ENCODE peak calls at places on chromosomes 13 and 19, in five cellular contexts. One of them, this sample, is unnamed.

GRCh38 chr19:49331616-49332055 is 3.6 kb upstream of the CD37 start:
- DNase-seq in nephron progenitor cell: no peak
- DNase-seq in cardiac muscle cell: peak
- DNase-seq in GM23338: peak
- DNase-seq in ascending aorta: peak
- DNase-seq in this sample: no peak

GRCh38 chr13:41006951-41007350 is 12.2 kb downstream of the ELF1 start:
- DNase-seq in ascending aorta: no peak
- DNase-seq in GM23338: no peak
- DNase-seq in cardiac muscle cell: no peak
- DNase-seq in nephron progenitor cell: no peak
- DNase-seq in this sample: no peak

GRCh38 chr13:111110054-111110453 is 5.1 kb upstream of the ARHGEF7 start:
- DNase-seq in GM23338: no peak
- DNase-seq in cardiac muscle cell: no peak
- DNase-seq in nephron progenitor cell: no peak
- DNase-seq in ascending aorta: no peak
- DNase-seq in this sample: no peak

GRCh38 chr13:89255844-89256406 is 1584.8 kb downstream of the SLITRK5 start:
- DNase-seq in ascending aorta: no peak
- DNase-seq in cardiac muscle cell: peak
- DNase-seq in nephron progenitor cell: no peak
- DNase-seq in GM23338: no peak
- DNase-seq in this sample: no peak

GRCh38 chr13:102838273-102838672 is 7.6 kb upstream of the ERCC5 start:
- DNase-seq in nephron progenitor cell: no peak
- DNase-seq in GM23338: no peak
- DNase-seq in cardiac muscle cell: no peak
- DNase-seq in ascending aorta: no peak
- DNase-seq in this sample: no peak

GRCh38 chr13:44040754-44041100 is 161.0 kb downstream of the LACC1 start:
- DNase-seq in cardiac muscle cell: no peak
- DNase-seq in GM23338: no peak
- DNase-seq in nephron progenitor cell: no peak
- DNase-seq in ascending aorta: no peak
- DNase-seq in this sample: no peak

GRCh38 chr13:22278336-22278929 is 607.6 kb downstream of the FGF9 start:
- DNase-seq in nephron progenitor cell: peak
- DNase-seq in GM23338: peak
- DNase-seq in ascending aorta: peak
- DNase-seq in cardiac muscle cell: peak
- DNase-seq in this sample: peak

GRCh38 chr13:90613076-90613795 is 734.3 kb upstream of the MIR17HG start:
- DNase-seq in GM23338: no peak
- DNase-seq in nephron progenitor cell: no peak
- DNase-seq in ascending aorta: no peak
- DNase-seq in cardiac muscle cell: no peak
- DNase-seq in this sample: no peak

GRCh38 chr13:49020328-49020727 is 44.6 kb downstream of the FNDC3A start:
- DNase-seq in cardiac muscle cell: no peak
- DNase-seq in nephron progenitor cell: no peak
- DNase-seq in GM23338: no peak
- DNase-seq in ascending aorta: no peak
- DNase-seq in this sample: no peak

GRCh38 chr13:32804673-32805260 is 211.5 kb upstream of the KL start:
- DNase-seq in GM23338: no peak
- DNase-seq in ascending aorta: no peak
- DNase-seq in nephron progenitor cell: no peak
- DNase-seq in cardiac muscle cell: no peak
- DNase-seq in this sample: no peak

GRCh38 chr19:29678484-29679106 is 13.3 kb downstream of the PLEKHF1 start:
- DNase-seq in nephron progenitor cell: no peak
- DNase-seq in cardiac muscle cell: no peak
- DNase-seq in ascending aorta: no peak
- DNase-seq in GM23338: no peak
- DNase-seq in this sample: no peak

GRCh38 chr19:28705008-28705407 is 507.9 kb downstream of the UQCRFS1 start:
- DNase-seq in cardiac muscle cell: peak
- DNase-seq in nephron progenitor cell: no peak
- DNase-seq in ascending aorta: no peak
- DNase-seq in GM23338: peak
- DNase-seq in this sample: no peak

GRCh38 chr19:18290250-18291018 is 9.0 kb upstream of the JUND start:
- DNase-seq in cardiac muscle cell: no peak
- DNase-seq in nephron progenitor cell: no peak
- DNase-seq in ascending aorta: peak
- DNase-seq in GM23338: no peak
- DNase-seq in this sample: no peak

GRCh38 chr19:23283925-23284324 is 33.7 kb upstream of the ZNF724 start:
- DNase-seq in ascending aorta: peak
- DNase-seq in cardiac muscle cell: peak
- DNase-seq in nephron progenitor cell: peak
- DNase-seq in GM23338: peak
- DNase-seq in this sample: peak

GRCh38 chr13:20128459-20128927 is 32.4 kb downstream of the GJA3 start:
- DNase-seq in ascending aorta: no peak
- DNase-seq in nephron progenitor cell: peak
- DNase-seq in GM23338: no peak
- DNase-seq in cardiac muscle cell: peak
- DNase-seq in this sample: no peak

GRCh38 chr13:98972627-98973026 is 5.2 kb downstream of the DOCK9 start:
- DNase-seq in GM23338: no peak
- DNase-seq in nephron progenitor cell: no peak
- DNase-seq in cardiac muscle cell: peak
- DNase-seq in ascending aorta: no peak
- DNase-seq in this sample: peak

GRCh38 chr13:99432637-99433542 is 68.4 kb upstream of the TM9SF2 start:
- DNase-seq in GM23338: peak
- DNase-seq in cardiac muscle cell: peak
- DNase-seq in ascending aorta: peak
- DNase-seq in nephron progenitor cell: peak
- DNase-seq in this sample: peak

GRCh38 chr13:57629821-57630235 is 1.7 kb upstream of the PCDH17 start:
- DNase-seq in ascending aorta: peak
- DNase-seq in GM23338: peak
- DNase-seq in nephron progenitor cell: peak
- DNase-seq in cardiac muscle cell: peak
- DNase-seq in this sample: peak

GRCh38 chr19:4054471-4055208 is 12.1 kb downstream of the ZBTB7A start:
- DNase-seq in nephron progenitor cell: no peak
- DNase-seq in GM23338: peak
- DNase-seq in cardiac muscle cell: no peak
- DNase-seq in ascending aorta: no peak
- DNase-seq in this sample: no peak

GRCh38 chr19:49930483-49931011 is 1.2 kb upstream of the NUP62 start:
- DNase-seq in GM23338: peak
- DNase-seq in cardiac muscle cell: no peak
- DNase-seq in ascending aorta: no peak
- DNase-seq in nephron progenitor cell: peak
- DNase-seq in this sample: peak

GRCh38 chr19:35641515-35642151 is at the start of gene ETV2:
- DNase-seq in nephron progenitor cell: peak
- DNase-seq in GM23338: peak
- DNase-seq in ascending aorta: no peak
- DNase-seq in cardiac muscle cell: peak
- DNase-seq in this sample: peak

GRCh38 chr19:47176071-47176626 is 45.5 kb downstream of the SAE1 start:
- DNase-seq in ascending aorta: no peak
- DNase-seq in cardiac muscle cell: no peak
- DNase-seq in nephron progenitor cell: no peak
- DNase-seq in GM23338: no peak
- DNase-seq in this sample: no peak

GRCh38 chr13:32228330-32229041 is 86.7 kb downstream of the ZAR1L start:
- DNase-seq in nephron progenitor cell: no peak
- DNase-seq in GM23338: peak
- DNase-seq in ascending aorta: no peak
- DNase-seq in cardiac muscle cell: no peak
- DNase-seq in this sample: no peak

GRCh38 chr19:17052439-17052838 is 22.8 kb downstream of the HAUS8 start:
- DNase-seq in GM23338: peak
- DNase-seq in ascending aorta: no peak
- DNase-seq in cardiac muscle cell: peak
- DNase-seq in nephron progenitor cell: peak
- DNase-seq in this sample: peak

GRCh38 chr13:75749407-75749806 is 113.3 kb downstream of the LMO7 start:
- DNase-seq in nephron progenitor cell: peak
- DNase-seq in cardiac muscle cell: no peak
- DNase-seq in ascending aorta: peak
- DNase-seq in GM23338: peak
- DNase-seq in this sample: no peak

GRCh38 chr19:4776436-4777205 is 14.9 kb upstream of the FEM1A start:
- DNase-seq in nephron progenitor cell: no peak
- DNase-seq in GM23338: peak
- DNase-seq in ascending aorta: no peak
- DNase-seq in cardiac muscle cell: no peak
- DNase-seq in this sample: no peak

GRCh38 chr13:112905990-112906641 is 62.9 kb upstream of the MCF2L start:
- DNase-seq in nephron progenitor cell: no peak
- DNase-seq in ascending aorta: peak
- DNase-seq in GM23338: peak
- DNase-seq in cardiac muscle cell: no peak
- DNase-seq in this sample: no peak

GRCh38 chr13:23707674-23708073 is 137.5 kb downstream of the TNFRSF19 start:
- DNase-seq in nephron progenitor cell: no peak
- DNase-seq in ascending aorta: no peak
- DNase-seq in GM23338: no peak
- DNase-seq in cardiac muscle cell: no peak
- DNase-seq in this sample: no peak

GRCh38 chr19:47422417-47423163 is 3.3 kb upstream of the MEIS3 start:
- DNase-seq in cardiac muscle cell: no peak
- DNase-seq in nephron progenitor cell: no peak
- DNase-seq in ascending aorta: no peak
- DNase-seq in GM23338: no peak
- DNase-seq in this sample: no peak

GRCh38 chr19:441213-441823 is 19.5 kb downstream of the SHC2 start:
- DNase-seq in GM23338: no peak
- DNase-seq in nephron progenitor cell: no peak
- DNase-seq in cardiac muscle cell: no peak
- DNase-seq in ascending aorta: no peak
- DNase-seq in this sample: no peak

GRCh38 chr19:439167-439900 is 21.5 kb downstream of the SHC2 start:
- DNase-seq in nephron progenitor cell: no peak
- DNase-seq in ascending aorta: no peak
- DNase-seq in cardiac muscle cell: no peak
- DNase-seq in GM23338: no peak
- DNase-seq in this sample: no peak

GRCh38 chr19:442085-442484 is 18.7 kb downstream of the SHC2 start:
- DNase-seq in cardiac muscle cell: no peak
- DNase-seq in nephron progenitor cell: no peak
- DNase-seq in ascending aorta: no peak
- DNase-seq in GM23338: no peak
- DNase-seq in this sample: no peak

GRCh38 chr19:438416-438958 is 22.3 kb downstream of the SHC2 start:
- DNase-seq in nephron progenitor cell: no peak
- DNase-seq in ascending aorta: no peak
- DNase-seq in cardiac muscle cell: no peak
- DNase-seq in GM23338: no peak
- DNase-seq in this sample: no peak

GRCh38 chr19:440391-441212 is 20.2 kb downstream of the SHC2 start:
- DNase-seq in nephron progenitor cell: no peak
- DNase-seq in ascending aorta: no peak
- DNase-seq in cardiac muscle cell: no peak
- DNase-seq in GM23338: no peak
- DNase-seq in this sample: no peak
- TF ChIP-seq CTCF in nephron progenitor cell: no peak
- TF ChIP-seq CTCF in ascending aorta: no peak
- TF ChIP-seq CTCF in cardiac muscle cell: no peak
- TF ChIP-seq CTCF in GM23338: no peak
- TF ChIP-seq CTCF in this sample: no peak

DNA sequence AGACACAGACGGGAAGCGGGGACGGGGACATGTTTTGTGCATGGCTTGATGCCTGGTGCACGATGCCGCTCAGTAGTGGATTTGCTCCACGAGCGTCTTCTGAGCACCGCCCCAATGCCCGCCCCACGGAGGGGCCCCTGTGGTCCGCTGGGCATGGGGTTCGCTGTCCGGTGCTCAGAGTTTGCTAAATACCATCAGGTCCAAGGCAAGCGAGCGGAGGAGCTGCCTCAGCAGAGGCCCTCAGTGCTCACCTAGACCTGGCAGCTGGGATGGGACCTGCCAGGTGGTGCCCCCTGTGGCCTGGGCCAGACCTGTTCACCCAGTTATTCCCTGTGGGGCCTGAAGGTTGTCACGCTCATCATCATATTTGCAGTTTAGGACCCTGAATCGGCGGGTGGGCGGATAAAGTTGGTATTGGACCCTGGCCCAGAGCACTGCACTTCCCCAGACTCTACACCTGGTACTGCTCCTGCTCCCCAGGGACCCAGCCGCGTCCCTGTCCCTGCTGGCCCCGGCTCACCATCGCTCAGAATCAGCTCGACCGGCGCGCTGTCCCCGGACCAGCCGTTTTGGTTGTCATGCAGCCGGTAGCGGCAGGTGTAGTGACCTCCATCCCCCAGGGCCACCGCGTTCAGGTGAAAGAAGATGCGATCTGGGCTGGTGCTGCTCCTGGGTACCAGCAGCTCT is 2.3 kb downstream of the A1BG start:
- DNase-seq in GM23338: no peak
- DNase-seq in ascending aorta: no peak
- DNase-seq in cardiac muscle cell: no peak
- DNase-seq in nephron progenitor cell: no peak
- DNase-seq in this sample: no peak
- TF ChIP-seq CTCF in GM23338: no peak
- TF ChIP-seq CTCF in ascending aorta: no peak
- TF ChIP-seq CTCF in cardiac muscle cell: no peak
- TF ChIP-seq CTCF in nephron progenitor cell: no peak
- TF ChIP-seq CTCF in this sample: no peak

GRCh38 chr13:25114220-25114619 is 18.3 kb downstream of the PABPC3 start:
- DNase-seq in ascending aorta: peak
- DNase-seq in GM23338: peak
- DNase-seq in cardiac muscle cell: peak
- DNase-seq in nephron progenitor cell: peak
- DNase-seq in this sample: peak
- TF ChIP-seq CTCF in ascending aorta: peak
- TF ChIP-seq CTCF in GM23338: peak
- TF ChIP-seq CTCF in cardiac muscle cell: peak
- TF ChIP-seq CTCF in nephron progenitor cell: peak
- TF ChIP-seq CTCF in this sample: peak

DNA sequence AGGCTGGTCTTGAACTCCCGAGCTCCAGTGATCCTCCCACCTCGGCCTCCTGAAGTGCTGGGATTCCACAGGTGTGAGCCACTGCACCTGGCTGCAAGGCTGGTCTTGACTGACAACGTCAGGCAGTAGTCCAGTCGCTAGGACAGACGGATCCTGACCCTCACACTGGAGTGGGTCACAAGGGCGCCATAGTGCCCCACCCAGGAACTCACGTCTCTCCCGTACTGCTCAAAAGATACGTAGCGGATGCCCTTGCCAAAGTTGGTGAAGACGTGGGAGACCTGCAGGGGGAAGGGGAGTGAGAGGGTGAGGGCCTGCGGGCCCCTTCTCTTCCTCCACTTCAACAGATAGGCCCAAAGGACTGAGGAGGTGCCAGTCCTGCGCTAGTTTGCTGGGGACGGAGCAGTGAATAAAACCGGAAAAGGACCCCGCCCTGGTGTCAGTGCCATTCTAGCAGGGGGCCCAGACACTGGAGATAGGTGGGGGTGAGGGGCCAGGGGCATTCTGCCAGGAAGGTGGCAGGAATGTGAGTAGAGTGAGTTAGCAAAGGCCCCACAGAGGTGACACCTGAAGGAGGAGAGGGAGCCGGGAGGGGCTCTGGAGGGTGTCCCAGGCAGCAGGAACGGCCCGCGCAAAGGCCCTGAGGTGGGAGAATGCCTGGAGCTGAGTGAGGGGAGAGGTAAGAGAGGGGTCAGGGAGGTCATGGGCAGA is 11.9 kb downstream of the MRPS12 start:
- DNase-seq in cardiac muscle cell: no peak
- DNase-seq in ascending aorta: no peak
- DNase-seq in nephron progenitor cell: no peak
- DNase-seq in GM23338: no peak
- DNase-seq in this sample: no peak
- TF ChIP-seq CTCF in cardiac muscle cell: no peak
- TF ChIP-seq CTCF in ascending aorta: no peak
- TF ChIP-seq CTCF in nephron progenitor cell: no peak
- TF ChIP-seq CTCF in GM23338: no peak
- TF ChIP-seq CTCF in this sample: no peak

This sample was measured in endothelial cell.